ENCODE peak calls at places on chromosomes 12 and 14, in six cellular contexts. O is pancreas, N is GM13976, W is heart left ventricle, I is psoas muscle, D is foreskin fibroblast. S is an unnamed sample.

GRCh38 chr12:49838973-49839633 is 3.8 kb downstream of the BCDIN3D start:
- DNase-seq in O (no peak), N (peak), W (no peak), I (no peak), D (peak), S (peak)

GRCh38 chr14:34554540-34555250 is 15.2 kb upstream of the EAPP start:
- DNase-seq in O (no peak), N (no peak), W (no peak), I (no peak), D (no peak), S (no peak)

GRCh38 chr12:113548467-113548866 is 76.8 kb upstream of the LHX5 start:
- DNase-seq in O (no peak), N (no peak), W (no peak), I (no peak), D (no peak), S (no peak)

GRCh38 chr14:50099335-50099734 is 17.0 kb downstream of the VCPKMT start:
- DNase-seq in O (no peak), N (no peak), W (no peak), I (no peak), D (peak), S (no peak)

GRCh38 chr12:44588651-44589050 is 287.5 kb downstream of the NELL2 start:
- DNase-seq in O (no peak), N (no peak), W (no peak), I (no peak), D (no peak), S (no peak)

GRCh38 chr14:76615331-76615730 is 145.9 kb upstream of the VASH1 start:
- DNase-seq in O (no peak), N (no peak), W (no peak), I (no peak), D (no peak), S (no peak)

GRCh38 chr14:44847910-44848309 is 113.8 kb downstream of the KLHL28 start:
- DNase-seq in O (no peak), N (no peak), W (no peak), I (no peak), D (no peak), S (no peak)

GRCh38 chr12:91551242-91551641 is 368.6 kb upstream of the DCN start:
- DNase-seq in O (no peak), N (no peak), W (no peak), I (no peak), D (no peak), S (no peak)

GRCh38 chr12:124947561-124948398 is 33.3 kb upstream of the UBC start:
- DNase-seq in O (no peak), N (no peak), W (peak), I (no peak), D (no peak), S (no peak)

GRCh38 chr12:109047081-109047805 is 5.1 kb upstream of the USP30 start:
- DNase-seq in O (no peak), N (no peak), W (no peak), I (no peak), D (no peak), S (no peak)

GRCh38 chr14:59190372-59190771 is 1.9 kb downstream of the DAAM1 start:
- DNase-seq in O (no peak), N (no peak), W (no peak), I (no peak), D (peak), S (peak)

GRCh38 chr14:56273151-56273550 is 154.9 kb downstream of the PELI2 start:
- DNase-seq in O (no peak), N (no peak), W (no peak), I (peak), D (peak), S (no peak)

GRCh38 chr12:106767954-106768501 is 6.5 kb upstream of the RIC8B start:
- DNase-seq in O (no peak), N (no peak), W (no peak), I (no peak), D (peak), S (no peak)

GRCh38 chr12:50082644-50083043 is 2.5 kb upstream of the SMARCD1 start:
- DNase-seq in O (no peak), N (no peak), W (no peak), I (no peak), D (no peak), S (no peak)

GRCh38 chr12:112105891-112106290 is 2.7 kb downstream of the NAA25 start:
- DNase-seq in O (no peak), N (no peak), W (no peak), I (no peak), D (no peak), S (no peak)

GRCh38 chr12:509494-509893 is 49.8 kb downstream of the B4GALNT3 start:
- DNase-seq in O (no peak), N (no peak), W (no peak), I (no peak), D (no peak), S (no peak)

GRCh38 chr12:89732511-89732910 is 23.9 kb upstream of the ATP2B1 start:
- DNase-seq in O (no peak), N (no peak), W (no peak), I (no peak), D (no peak), S (no peak)

GRCh38 chr12:89730060-89730459 is 21.4 kb upstream of the ATP2B1 start:
- DNase-seq in O (no peak), N (no peak), W (no peak), I (no peak), D (no peak), S (no peak)

GRCh38 chr12:89733579-89734201 is 25.1 kb upstream of the ATP2B1 start:
- DNase-seq in O (no peak), N (no peak), W (no peak), I (no peak), D (peak), S (no peak)

GRCh38 chr12:89731064-89731463 is 22.4 kb upstream of the ATP2B1 start:
- DNase-seq in O (no peak), N (no peak), W (no peak), I (no peak), D (peak), S (no peak)

GRCh38 chr12:89731614-89732013 is 23.0 kb upstream of the ATP2B1 start:
- DNase-seq in O (no peak), N (no peak), W (no peak), I (no peak), D (peak), S (no peak)
- TF ChIP-seq CTCF in O (no peak), N (no peak), W (no peak), I (no peak), D (no peak), S (no peak)

GRCh38 chr14:105203057-105203494 is 22.0 kb upstream of the NUDT14 start:
- DNase-seq in O (peak), N (peak), W (peak), I (peak), D (peak), S (peak)

GRCh38 chr14:105200641-105201040 is 19.5 kb upstream of the NUDT14 start:
- DNase-seq in O (no peak), N (no peak), W (no peak), I (no peak), D (no peak), S (no peak)

GRCh38 chr14:105200074-105200473 is 19.0 kb upstream of the NUDT14 start:
- DNase-seq in O (no peak), N (no peak), W (no peak), I (no peak), D (no peak), S (peak)

GRCh38 chr14:105201928-105202513 is 20.9 kb upstream of the NUDT14 start:
- DNase-seq in O (no peak), N (peak), W (no peak), I (no peak), D (no peak), S (peak)

GRCh38 chr14:105201156-105201927 is 20.2 kb upstream of the NUDT14 start:
- DNase-seq in O (no peak), N (no peak), W (no peak), I (no peak), D (no peak), S (no peak)
- TF ChIP-seq CTCF in O (no peak), N (no peak), W (no peak), I (no peak), D (no peak), S (peak)

DNA sequence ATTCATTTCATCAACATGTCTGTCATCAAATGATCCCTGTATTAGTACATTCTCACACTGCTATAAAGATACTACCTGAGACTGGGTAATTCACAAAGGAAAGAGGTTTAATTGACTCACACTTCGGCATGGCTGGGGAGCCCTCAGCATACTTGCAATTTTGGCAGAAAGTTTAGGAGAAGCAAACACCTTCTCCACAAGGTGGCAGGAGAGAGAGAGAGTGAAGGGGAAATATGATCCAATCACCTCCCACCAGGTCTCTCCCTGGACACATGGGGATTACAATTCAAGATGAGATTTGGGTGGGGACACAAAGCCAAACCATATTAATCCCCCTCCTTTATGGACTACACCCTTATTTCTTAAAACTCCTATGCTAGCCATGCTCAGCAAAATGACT is 932.2 kb downstream of the FLRT2 start:
- DNase-seq in O (no peak), N (no peak), W (no peak), I (no peak), D (peak), S (peak)
- TF ChIP-seq CTCF in O (peak), N (peak), W (no peak), I (no peak), D (peak), S (peak)

DNA sequence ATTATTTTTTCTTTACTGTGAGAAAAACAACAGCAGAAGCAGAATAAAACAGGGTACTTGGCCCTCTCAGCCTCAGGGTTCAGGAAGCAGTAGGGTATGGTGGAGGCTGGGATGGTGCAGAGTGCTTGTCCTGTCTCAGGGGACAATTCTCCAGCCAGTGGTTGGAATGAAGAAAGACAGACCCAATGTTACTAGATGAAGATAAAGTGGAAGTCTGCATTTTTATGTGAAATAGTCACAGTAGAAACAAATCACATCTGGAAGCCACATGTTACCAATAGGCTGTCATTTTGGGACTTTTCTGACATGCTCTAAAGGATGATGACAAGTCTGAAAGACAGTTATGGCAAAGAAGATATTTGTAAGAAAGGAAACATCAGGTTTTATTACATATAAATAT is 32.3 kb downstream of the PROX2 start:
- DNase-seq in O (no peak), N (no peak), W (no peak), I (no peak), D (peak), S (no peak)
- TF ChIP-seq CTCF in O (no peak), N (no peak), W (no peak), I (no peak), D (peak), S (no peak)

GRCh38 chr14:41922014-41922413 is 315.3 kb downstream of the LRFN5 start:
- DNase-seq in O (no peak), N (no peak), W (no peak), I (no peak), D (no peak), S (no peak)

GRCh38 chr14:41925409-41925808 is 318.7 kb downstream of the LRFN5 start:
- DNase-seq in O (no peak), N (no peak), W (no peak), I (no peak), D (no peak), S (no peak)
- TF ChIP-seq CTCF in O (no peak), N (no peak), W (no peak), I (no peak), D (no peak), S (no peak)